ENCODE peak calls at places on chromosomes 11 and 22, in nine cellular contexts. G is MM.1S, K is brain microvascular endothelial cell, M is transverse colon, O is NB4, J is astrocyte of the spinal cord, A is cardiac muscle cell, U is Peyer's patch, Y is K562. B is an unnamed sample.

GRCh38 chr11:2233693-2234455 is 36.5 kb downstream of the ASCL2 start:
- DNase-seq in M (no peak), G (no peak), U (no peak), A (no peak), O (no peak), J (no peak), Y (no peak), K (no peak), B (no peak)

GRCh38 chr11:67464411-67465189 is 4.5 kb downstream of the TMEM134 start:
- DNase-seq in G (peak), J (peak), M (peak), A (peak), Y (peak), U (peak), O (peak), K (peak), B (peak)

GRCh38 chr11:132910016-132910760 is 622.1 kb downstream of the OPCML start:
- DNase-seq in J (no peak), M (no peak), A (no peak), G (no peak), K (no peak), Y (no peak), O (no peak), U (peak), B (no peak)

GRCh38 chr11:17828311-17828751 is 93.8 kb downstream of the KCNC1 start:
- DNase-seq in Y (no peak), K (no peak), A (no peak), U (peak), G (no peak), O (no peak), J (peak), M (peak), B (no peak)

GRCh38 chr11:57476223-57476882 is 16.0 kb downstream of the RTN4RL2 start:
- DNase-seq in J (no peak), K (no peak), G (peak), Y (no peak), M (peak), O (no peak), U (peak), A (peak), B (peak)

GRCh38 chr11:619625-620050 is 3.9 kb upstream of the IRF7 start:
- DNase-seq in Y (no peak), J (no peak), O (no peak), U (no peak), K (no peak), A (no peak), G (no peak), M (no peak), B (no peak)

GRCh38 chr22:23503142-23503541 is 76.9 kb downstream of the IGLL1 start:
- DNase-seq in J (no peak), M (no peak), Y (no peak), G (no peak), K (no peak), U (no peak), A (no peak), O (no peak), B (no peak)

GRCh38 chr11:119346605-119347004 is at the start of gene MFRP:
- DNase-seq in M (no peak), A (no peak), Y (no peak), K (no peak), O (no peak), U (no peak), G (no peak), J (no peak), B (no peak)

GRCh38 chr22:23784215-23784732 is 2.5 kb upstream of the SMARCB1 start:
- DNase-seq in G (no peak), A (no peak), Y (no peak), O (no peak), J (peak), M (peak), U (no peak), K (peak), B (no peak)

GRCh38 chr11:128759597-128759996 is 65.7 kb downstream of the FLI1 start:
- DNase-seq in J (peak), O (no peak), U (no peak), K (peak), G (no peak), M (no peak), Y (no peak), A (no peak), B (no peak)

GRCh38 chr11:1305063-1305495 is 4.4 kb downstream of the TOLLIP start:
- DNase-seq in Y (no peak), U (peak), K (no peak), G (no peak), M (no peak), A (no peak), O (no peak), J (no peak), B (no peak)

GRCh38 chr11:125494601-125494986 is 1.5 kb downstream of the FEZ1 start:
- DNase-seq in A (no peak), K (no peak), G (no peak), J (peak), M (no peak), U (no peak), O (no peak), Y (no peak), B (peak)

GRCh38 chr11:19987243-19987870 is 172.9 kb downstream of the DBX1 start:
- DNase-seq in M (no peak), A (peak), J (no peak), G (no peak), U (peak), Y (no peak), K (no peak), O (no peak), B (no peak)

GRCh38 chr22:29043906-29044575 is 17.6 kb downstream of the C22orf31 start:
- DNase-seq in Y (no peak), J (peak), G (no peak), M (no peak), U (no peak), A (no peak), K (peak), O (no peak), B (no peak)

GRCh38 chr11:128158860-128159259 is 428.5 kb downstream of the ETS1 start:
- DNase-seq in A (no peak), K (no peak), M (no peak), Y (no peak), O (no peak), G (no peak), U (no peak), J (no peak), B (no peak)

GRCh38 chr11:66316849-66317251 is at the start of gene CD248:
- DNase-seq in K (peak), U (peak), A (peak), J (peak), O (peak), Y (no peak), G (no peak), M (peak), B (no peak)

GRCh38 chr11:110730773-110731172 is 18.5 kb upstream of the ARHGAP20 start:
- DNase-seq in O (no peak), Y (no peak), M (no peak), K (no peak), J (no peak), A (no peak), U (no peak), G (no peak), B (no peak)

GRCh38 chr11:21630934-21631478 is 561.9 kb upstream of the ANO5 start:
- DNase-seq in M (no peak), O (no peak), U (no peak), A (no peak), Y (no peak), K (no peak), J (no peak), G (no peak), B (no peak)

GRCh38 chr11:2533642-2534115 is 88.9 kb downstream of the KCNQ1 start:
- DNase-seq in K (peak), J (peak), Y (peak), O (peak), M (peak), A (peak), U (peak), G (peak), B (peak)

GRCh38 chr11:46073632-46074031 is 47.6 kb downstream of the PHF21A start:
- DNase-seq in K (no peak), M (no peak), U (no peak), G (no peak), Y (no peak), J (no peak), A (no peak), O (no peak), B (no peak)

GRCh38 chr11:62458212-62459002 is 39.6 kb downstream of the SCGB1A1 start:
- DNase-seq in M (no peak), O (no peak), Y (no peak), G (no peak), A (no peak), K (no peak), J (no peak), U (no peak), B (no peak)

GRCh38 chr22:50676661-50677492 is 4.3 kb downstream of the SHANK3 start:
- DNase-seq in A (no peak), M (no peak), Y (no peak), K (no peak), O (no peak), G (no peak), J (no peak), U (peak), B (no peak)

GRCh38 chr11:35216962-35217667 is 78.1 kb downstream of the CD44 start:
- DNase-seq in G (no peak), M (no peak), K (no peak), J (no peak), O (no peak), Y (no peak), U (no peak), A (no peak), B (peak)

GRCh38 chr11:65316979-65317786 is 2.5 kb downstream of the CDC42EP2 start:
- DNase-seq in M (peak), U (peak), O (no peak), J (peak), A (no peak), K (no peak), Y (no peak), G (no peak), B (no peak)

GRCh38 chr11:35621620-35622019 is 3.4 kb downstream of the FJX1 start:
- DNase-seq in A (no peak), J (peak), M (no peak), U (no peak), G (no peak), K (no peak), O (no peak), Y (no peak), B (no peak)

GRCh38 chr22:42188808-42189447 is 58.3 kb upstream of the CYP2D6 start:
- DNase-seq in M (peak), A (no peak), Y (no peak), G (no peak), K (no peak), J (peak), O (peak), U (peak), B (no peak)

GRCh38 chr11:58923300-58923788 is 15.9 kb upstream of the GLYATL1 start:
- DNase-seq in O (peak), G (peak), Y (peak), J (peak), A (peak), K (peak), M (peak), U (no peak), B (peak)

DNA sequence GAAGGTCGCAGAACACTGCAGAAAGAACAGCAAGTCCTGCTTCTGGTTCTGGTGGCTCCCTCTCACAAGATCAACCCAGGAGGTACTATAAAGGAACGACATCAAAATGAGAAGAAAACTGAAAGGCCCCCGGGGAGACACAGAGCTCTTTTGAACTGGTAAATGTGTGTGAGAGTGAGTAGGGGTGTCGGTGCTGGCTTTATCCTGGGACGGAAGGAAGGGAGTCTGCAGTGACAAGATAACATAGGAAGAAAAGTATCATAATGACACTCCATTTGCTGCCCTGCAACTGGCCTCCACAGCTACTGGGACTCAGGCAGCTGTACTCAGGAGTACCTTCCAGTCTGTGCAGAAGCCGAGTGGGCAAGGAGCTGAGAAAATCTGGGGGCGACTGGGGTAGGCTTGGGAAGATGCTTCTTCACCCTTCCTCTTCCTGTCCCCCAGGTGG is 60.9 kb downstream of the ENTHD1 start:
- DNase-seq in K (no peak), J (no peak), G (no peak), U (no peak), Y (peak), A (no peak), M (no peak), O (no peak), B (no peak)
- H3K4me3 ChIP-seq in K (no peak), J (no peak), G (no peak), U (no peak), Y (peak), A (no peak), M (no peak), O (no peak), B (no peak)

GRCh38 chr11:42625757-42626156 is 686.0 kb upstream of the API5 start:
- DNase-seq in U (no peak), M (no peak), O (no peak), K (no peak), A (no peak), J (no peak), Y (no peak), G (no peak), B (no peak)

GRCh38 chr11:42631223-42631843 is 680.5 kb upstream of the API5 start:
- DNase-seq in A (peak), J (peak), Y (peak), K (peak), O (peak), M (no peak), U (no peak), G (peak), B (no peak)
- TF ChIP-seq CTCF in A (peak), J (no peak), Y (no peak), K (no peak), O (peak), M (no peak), U (no peak), G (peak), B (no peak)

GRCh38 chr11:12827929-12828812 is 153.9 kb downstream of the TEAD1 start:
- DNase-seq in A (peak), M (peak), G (peak), K (peak), Y (no peak), J (peak), U (peak), O (peak), B (peak)

GRCh38 chr11:12829536-12830314 is 155.5 kb downstream of the TEAD1 start:
- DNase-seq in K (no peak), U (no peak), A (no peak), J (no peak), M (no peak), Y (no peak), G (no peak), O (no peak), B (no peak)

GRCh38 chr11:12829131-12829530 is 154.9 kb downstream of the TEAD1 start:
- DNase-seq in O (no peak), Y (no peak), G (no peak), A (no peak), J (no peak), K (no peak), U (no peak), M (no peak), B (no peak)

GRCh38 chr11:12826441-12826840 is 152.2 kb downstream of the TEAD1 start:
- DNase-seq in J (no peak), U (no peak), G (no peak), K (no peak), Y (no peak), O (no peak), M (no peak), A (no peak), B (no peak)

DNA sequence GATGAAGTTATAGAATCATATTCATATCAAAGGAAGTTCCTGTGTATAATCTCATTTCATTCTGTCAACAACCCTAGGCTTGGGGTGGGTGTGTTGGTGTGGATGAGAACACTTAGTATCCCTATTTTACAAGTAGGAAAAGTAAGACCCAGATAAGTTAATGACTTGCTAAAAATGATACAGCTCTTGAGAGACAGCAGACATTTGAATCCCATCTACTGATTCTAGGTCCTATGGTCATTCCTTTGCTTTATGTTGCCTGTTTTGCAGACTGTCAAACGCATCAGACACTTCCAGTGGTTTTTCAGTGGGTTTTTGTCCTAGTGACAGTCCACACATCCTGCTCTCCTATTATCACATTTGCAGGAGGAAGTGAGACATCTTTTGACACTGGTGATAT is 153.1 kb downstream of the TEAD1 start:
- DNase-seq in U (no peak), K (no peak), G (no peak), O (no peak), A (no peak), J (no peak), Y (no peak), M (no peak), B (no peak)
- H3K4me3 ChIP-seq in U (no peak), K (no peak), G (peak), O (no peak), A (peak), J (peak), Y (no peak), M (peak), B (no peak)

DNA sequence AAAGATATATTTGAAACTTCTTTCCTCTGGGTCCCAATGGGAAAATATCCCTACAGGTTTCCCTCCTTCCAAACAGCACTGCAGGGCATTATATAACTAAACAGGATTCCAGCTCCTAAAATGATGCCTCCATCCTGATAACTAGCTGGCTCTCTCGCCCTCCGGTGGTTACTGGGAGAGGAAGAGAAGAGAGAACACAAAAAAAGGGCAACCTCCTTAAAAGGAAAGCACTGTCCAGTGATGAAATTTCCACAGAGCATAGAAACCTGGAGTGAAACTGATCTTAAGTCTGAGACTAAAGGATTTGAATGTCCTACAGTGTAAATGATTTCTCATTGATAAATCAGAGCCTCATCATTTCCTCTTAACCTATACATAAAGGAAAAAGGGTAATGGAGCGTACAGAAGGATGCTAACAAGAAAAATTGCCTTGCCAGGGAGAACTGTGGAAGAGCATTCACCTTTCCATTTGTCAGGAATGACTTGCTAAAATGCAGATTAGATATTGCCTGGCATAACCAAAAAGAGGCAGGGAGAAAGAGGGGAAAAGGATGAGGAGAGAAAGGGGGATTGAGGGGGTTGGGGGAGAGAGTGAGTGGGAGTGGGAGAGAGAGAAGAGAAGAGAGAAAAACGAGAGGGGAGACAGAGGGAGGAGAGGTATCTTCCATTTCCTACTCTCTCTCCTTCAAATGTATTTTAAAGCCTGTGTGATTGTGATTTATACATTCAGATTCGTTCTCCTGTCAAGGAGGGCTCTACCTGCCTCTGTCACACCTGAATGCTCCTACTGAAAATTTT is 121.4 kb downstream of the APOL5 start:
- DNase-seq in O (peak), M (peak), U (no peak), G (no peak), A (peak), K (peak), Y (no peak), J (peak), B (peak)
- TF ChIP-seq CTCF in O (peak), M (peak), U (peak), G (peak), A (peak), K (peak), Y (peak), J (peak), B (peak)

DNA sequence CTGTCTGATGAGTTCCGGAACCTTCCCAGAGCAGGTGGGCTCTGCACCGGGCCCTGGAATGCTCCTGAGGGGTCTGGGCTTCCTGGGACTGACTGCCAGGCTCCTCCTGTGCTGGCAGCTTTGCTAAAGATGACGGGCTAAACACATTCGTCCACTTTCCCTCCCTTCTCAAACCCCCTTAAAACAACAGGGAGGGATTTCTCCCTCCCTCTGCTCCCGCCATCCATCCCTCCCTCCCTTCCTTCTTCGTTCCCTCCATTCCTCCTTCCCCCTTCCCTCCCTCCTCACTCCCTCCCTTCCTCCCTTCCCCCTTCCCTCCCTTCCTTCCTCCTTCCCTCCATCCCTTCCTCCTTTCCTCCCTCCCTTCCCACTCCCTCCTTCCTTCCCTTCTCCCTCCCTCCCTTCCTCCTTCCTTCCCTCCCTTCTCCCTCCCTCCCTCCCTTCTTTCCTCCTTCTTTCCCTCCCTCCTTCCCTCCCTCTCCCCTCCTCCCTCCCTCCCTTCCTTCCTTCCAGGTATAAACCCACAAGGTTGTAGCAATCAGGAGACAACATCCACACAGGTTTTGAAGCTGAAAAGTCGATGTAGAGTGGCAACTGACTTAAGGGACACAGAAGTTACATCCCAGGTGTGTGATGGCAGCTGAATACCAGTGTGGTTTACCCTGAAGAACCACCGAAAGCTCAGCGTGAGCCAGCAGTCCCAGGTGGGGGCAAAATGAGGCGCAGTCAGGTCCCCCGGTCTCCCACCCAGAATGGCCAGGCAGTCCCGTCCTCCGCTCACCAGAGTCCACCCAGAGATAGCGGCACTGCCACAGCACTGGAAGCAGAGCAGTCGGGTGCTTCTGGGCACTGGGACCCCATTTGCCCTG is 18.7 kb upstream of the MGAT3 start:
- DNase-seq in Y (no peak), K (no peak), O (no peak), U (no peak), J (no peak), G (peak), M (peak), A (no peak), B (peak)
- H3K4me3 ChIP-seq in Y (no peak), K (no peak), O (no peak), U (peak), J (no peak), G (peak), M (peak), A (no peak), B (peak)

DNA sequence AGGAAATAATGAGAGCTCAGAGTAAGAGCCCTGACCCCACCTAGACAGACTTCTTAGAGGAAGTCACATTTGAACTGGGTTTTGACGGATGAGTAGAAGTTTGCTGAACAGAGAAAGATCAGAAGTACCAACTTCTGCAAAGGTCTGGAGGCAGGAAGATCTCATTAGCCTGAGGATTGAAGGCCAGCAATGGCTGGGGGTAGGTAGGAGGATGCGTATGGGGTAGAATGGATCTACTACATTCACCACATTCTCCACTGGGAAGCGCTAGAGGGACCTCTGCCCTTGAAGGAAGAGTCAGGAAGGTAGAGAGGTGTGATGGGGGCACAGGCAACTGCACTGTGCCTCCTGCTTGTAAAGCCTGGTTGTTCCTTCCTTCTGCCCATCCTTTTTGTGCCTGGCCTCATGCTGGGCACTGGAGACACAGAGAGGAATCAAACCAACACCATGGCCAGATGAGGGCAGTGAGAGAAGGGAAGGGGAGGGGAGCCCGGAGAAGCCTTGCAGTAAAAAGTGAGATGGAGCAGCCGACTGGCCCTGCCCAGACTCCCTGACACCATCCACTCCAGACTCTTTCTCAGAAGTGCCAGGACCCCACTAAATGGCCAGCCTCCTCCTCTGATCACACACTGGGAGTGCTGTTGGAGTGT is 4.9 kb downstream of the TPBGL start:
- DNase-seq in A (peak), Y (no peak), J (no peak), O (no peak), G (no peak), U (peak), M (no peak), K (no peak), B (no peak)
- TF ChIP-seq CTCF in A (no peak), Y (peak), J (no peak), O (no peak), G (peak), U (no peak), M (no peak), K (peak), B (no peak)